ENCODE peak calls at places on chromosomes 11 and 22, in four cellular contexts. X is Panc1; B is left cardiac atrium; U is activated naive CD4-positive, alpha-beta T cell treated with anti-CD3 and anti-CD28 coated beads, Interleukin-2, amount 50 U/mL, for 72 hours. J is an unnamed sample.

GRCh38 chr22:41043727-41044126 is 48.7 kb upstream of the EP300 start:
- ATAC-seq in X (no peak), U (no peak), B (no peak), J (no peak)

GRCh38 chr11:32919338-32919737 is 26.7 kb downstream of the QSER1 start:
- ATAC-seq in X (no peak), B (no peak), U (no peak), J (no peak)

GRCh38 chr11:33692013-33692504 is 8.6 kb downstream of the C11orf91 start:
- ATAC-seq in X (peak), U (no peak), B (peak), J (no peak)

GRCh38 chr11:100774859-100775258 is 87.8 kb downstream of the ARHGAP42 start:
- ATAC-seq in B (no peak), U (no peak), X (no peak), J (no peak)

GRCh38 chr22:42561856-42562255 is 8.1 kb downstream of the SERHL2 start:
- ATAC-seq in B (no peak), U (no peak), X (no peak), J (no peak)

GRCh38 chr22:48840112-48840949 is 987.3 kb downstream of the BRD1 start:
- ATAC-seq in B (no peak), U (no peak), X (no peak), J (no peak)

GRCh38 chr11:95605271-95605940 is 184.2 kb downstream of the FAM76B start:
- ATAC-seq in B (no peak), U (no peak), X (no peak), J (peak)

GRCh38 chr11:75664366-75664765 is 4.5 kb downstream of the MAP6 start:
- ATAC-seq in B (no peak), U (no peak), X (no peak), J (no peak)

GRCh38 chr11:99432677-99433076 is 411.9 kb downstream of the CNTN5 start:
- ATAC-seq in B (no peak), U (no peak), X (no peak), J (no peak)

GRCh38 chr11:130671801-130672700 is 223.6 kb downstream of the ADAMTS15 start:
- ATAC-seq in X (peak), B (peak), U (no peak), J (no peak)

GRCh38 chr11:66011785-66012303 is at the start of gene CST6:
- ATAC-seq in X (no peak), U (peak), B (no peak), J (no peak)

GRCh38 chr11:19931141-19931767 is 218.6 kb downstream of the NAV2 start:
- ATAC-seq in X (no peak), U (no peak), B (peak), J (no peak)

GRCh38 chr22:43094085-43094484 is 4.9 kb upstream of the TTLL1 start:
- ATAC-seq in B (peak), X (no peak), U (no peak), J (no peak)

GRCh38 chr11:115193931-115194797 is 310.1 kb downstream of the CADM1 start:
- ATAC-seq in U (no peak), B (no peak), X (no peak), J (peak)

GRCh38 chr22:31977939-31978338 is 33.6 kb downstream of the YWHAH start:
- ATAC-seq in X (no peak), U (no peak), B (no peak), J (no peak)

GRCh38 chr22:24137595-24137994 is 43.7 kb upstream of the SUSD2 start:
- ATAC-seq in X (no peak), B (peak), U (no peak), J (no peak)

GRCh38 chr22:26619510-26619909 is 1.7 kb upstream of the CRYBB1 start:
- ATAC-seq in X (no peak), B (peak), U (no peak), J (no peak)

GRCh38 chr11:9078113-9079041 is 13.0 kb downstream of the SCUBE2 start:
- ATAC-seq in U (no peak), B (no peak), X (no peak), J (no peak)

GRCh38 chr11:23364076-23364475 is 503.8 kb upstream of the CCDC179 start:
- ATAC-seq in X (no peak), U (no peak), B (no peak), J (no peak)

GRCh38 chr11:16572946-16573345 is 165.5 kb upstream of the C11orf58 start:
- ATAC-seq in B (peak), X (no peak), U (no peak), J (no peak)

GRCh38 chr22:40443675-40444482 is 73.5 kb downstream of the SGSM3 start:
- ATAC-seq in X (no peak), B (peak), U (no peak), J (peak)

GRCh38 chr22:35986085-35986484 is 42.5 kb downstream of the RBFOX2 start:
- ATAC-seq in X (no peak), U (no peak), B (peak), J (no peak)

GRCh38 chr11:7927635-7928034 is 3.4 kb downstream of the OR10A6 start:
- ATAC-seq in X (no peak), U (peak), B (no peak), J (no peak)

GRCh38 chr11:46064221-46064620 is 57.0 kb downstream of the PHF21A start:
- ATAC-seq in U (no peak), B (peak), X (no peak), J (no peak)

GRCh38 chr22:22746061-22746962 is 101.9 kb downstream of the GGTLC2 start:
- ATAC-seq in X (peak), B (no peak), U (no peak), J (no peak)

GRCh38 chr11:29978549-29978948 is 38.3 kb downstream of the KCNA4 start:
- ATAC-seq in B (peak), U (no peak), X (no peak), J (no peak)

GRCh38 chr11:23746896-23747295 is 750.0 kb upstream of the LUZP2 start:
- ATAC-seq in B (no peak), U (no peak), X (no peak), J (no peak)

GRCh38 chr22:19119949-19120348 is 2.3 kb downstream of the DGCR2 start:
- ATAC-seq in U (no peak), B (no peak), X (no peak), J (no peak)

GRCh38 chr11:61680622-61681191 is 516 bp downstream of the DAGLA start:
- ATAC-seq in U (no peak), B (no peak), X (no peak), J (no peak)

GRCh38 chr11:66340596-66341501 is 4.1 kb downstream of the BRMS1 start:
- ATAC-seq in U (no peak), X (no peak), B (no peak), J (no peak)

GRCh38 chr11:61021661-61022212 is 50.3 kb downstream of the CD6 start:
- ATAC-seq in B (peak), U (peak), X (no peak), J (peak)

GRCh38 chr11:68340003-68340767 is 27.8 kb downstream of the LRP5 start:
- ATAC-seq in X (no peak), B (no peak), U (peak), J (peak)